ENCODE peak calls at places on chromosomes 7 and 10, in nine cellular contexts. M is GOT3; E is transverse colon; P is HFFc6; Z is cardiac muscle cell; V is substantia nigra; J is activated CD8-positive, alpha-beta memory T cell treated with anti-CD3 and anti-CD28 coated beads, Interleukin-2, amount 50 U/mL, for 48 hours; T is HS-5; K is mucosa of descending colon. X is an unnamed sample.

GRCh38 chr7:132906193-132906829 is 175.6 kb downstream of the CHCHD3 start:
- DNase-seq in E (no peak), P (no peak), M (no peak), T (no peak), K (no peak), J (no peak), V (no peak), Z (no peak), X (no peak)

GRCh38 chr7:119254741-119255140 is 1018.2 kb upstream of the KCND2 start:
- DNase-seq in J (no peak), E (no peak), M (no peak), P (no peak), T (peak), K (no peak), V (no peak), Z (no peak), X (no peak)

GRCh38 chr7:20064181-20064970 is 152.8 kb downstream of the MACC1 start:
- DNase-seq in V (no peak), P (peak), Z (no peak), M (no peak), K (no peak), E (no peak), T (no peak), J (no peak), X (no peak)

GRCh38 chr10:12638103-12638502 is 288.8 kb downstream of the CAMK1D start:
- DNase-seq in M (no peak), E (peak), Z (peak), V (no peak), J (no peak), P (no peak), T (no peak), K (peak), X (no peak)

GRCh38 chr7:75866497-75867389 is 12.1 kb upstream of the RHBDD2 start:
- DNase-seq in K (no peak), Z (peak), E (peak), P (peak), J (no peak), V (peak), T (no peak), M (no peak), X (peak)

GRCh38 chr7:14309432-14309831 is 320.0 kb upstream of the ETV1 start:
- DNase-seq in E (no peak), K (no peak), J (no peak), M (no peak), V (no peak), P (no peak), T (no peak), Z (no peak), X (no peak)

GRCh38 chr10:14131261-14131960 is 199.3 kb downstream of the FRMD4A start:
- DNase-seq in T (no peak), Z (no peak), J (no peak), K (no peak), V (no peak), E (no peak), P (no peak), M (no peak), X (no peak)

GRCh38 chr10:73931767-73932624 is 21.1 kb downstream of the PLAU start:
- DNase-seq in E (no peak), M (no peak), V (no peak), T (no peak), J (peak), Z (no peak), K (peak), P (no peak), X (no peak)

GRCh38 chr7:149355390-149356048 is 93.5 kb downstream of the ZNF783 start:
- DNase-seq in Z (no peak), P (peak), M (no peak), J (no peak), K (no peak), E (no peak), V (no peak), T (no peak), X (no peak)

GRCh38 chr10:104686829-104687228 is 45.7 kb downstream of the SORCS3 start:
- DNase-seq in E (no peak), Z (no peak), V (no peak), J (no peak), M (no peak), K (no peak), T (no peak), P (no peak), X (no peak)

GRCh38 chr7:152602962-152603361 is 73.0 kb downstream of the XRCC2 start:
- DNase-seq in V (no peak), Z (peak), M (no peak), K (no peak), J (no peak), E (no peak), T (no peak), P (no peak), X (no peak)

GRCh38 chr10:5963071-5963470 is 14.3 kb downstream of the IL15RA start:
- DNase-seq in Z (no peak), P (no peak), E (no peak), M (no peak), J (peak), T (no peak), V (no peak), K (no peak), X (no peak)

GRCh38 chr7:104946338-104946737 is 67.7 kb upstream of the KMT2E start:
- DNase-seq in K (no peak), P (no peak), Z (no peak), V (no peak), E (no peak), J (no peak), M (no peak), T (no peak), X (no peak)

GRCh38 chr7:123208793-123209192 is 9.0 kb upstream of the SLC13A1 start:
- DNase-seq in K (no peak), M (no peak), T (no peak), Z (peak), P (no peak), J (no peak), E (no peak), V (no peak), X (no peak)